ENCODE peak calls at places on chromosomes 2 and 18, in six cellular contexts. Q is progenitor cell of endocrine pancreas, J is right atrium auricular region, F is iPS-NIHi11, B is GM19239, G is adrenal gland. Z is an unnamed sample.

GRCh38 chr2:74457549-74458131 is 598 bp upstream of the WBP1 start:
- DNase-seq in Q (peak; percentile 67), J (no peak), F (peak; percentile 59), B (no peak), G (peak; percentile 83), Z (peak; percentile 69)

GRCh38 chr2:197045115-197045514 is 118.6 kb upstream of the PGAP1 start:
- DNase-seq in Q (no peak), J (no peak), F (no peak), B (no peak), G (no peak), Z (no peak)

GRCh38 chr2:85911836-85912692 is 23.3 kb upstream of the ST3GAL5 start:
- DNase-seq in Q (no peak), J (peak; percentile 83), F (no peak), B (no peak), G (no peak), Z (no peak)

GRCh38 chr2:3078684-3079083 is 298.9 kb downstream of the EIPR1 start:
- DNase-seq in Q (no peak), J (no peak), F (no peak), B (no peak), G (no peak), Z (no peak)

GRCh38 chr2:145258903-145259579 is 739.1 kb upstream of the ZEB2 start:
- DNase-seq in Q (no peak), J (no peak), F (no peak), B (no peak), G (no peak), Z (no peak)

GRCh38 chr2:47178359-47178758 is 23.3 kb upstream of the STPG4 start:
- DNase-seq in Q (no peak), J (no peak), F (no peak), B (no peak), G (no peak), Z (no peak)

GRCh38 chr2:2600466-2600865 is 269.4 kb upstream of the MYT1L start:
- DNase-seq in Q (no peak), J (no peak), F (no peak), B (no peak), G (no peak), Z (no peak)

GRCh38 chr2:239824866-239825704 is 200.1 kb downstream of the NDUFA10 start:
- DNase-seq in Q (peak; percentile 4), J (peak; percentile 49), F (peak; percentile 51), B (no peak), G (peak; percentile 14), Z (no peak)

GRCh38 chr2:180061085-180061484 is 54.0 kb upstream of the CWC22 start:
- DNase-seq in Q (no peak), J (no peak), F (no peak), B (no peak), G (no peak), Z (no peak)

GRCh38 chr2:168565112-168565511 is 109.0 kb downstream of the CERS6 start:
- DNase-seq in Q (no peak), J (no peak), F (no peak), B (no peak), G (no peak), Z (no peak)

GRCh38 chr2:28717339-28717758 is 34.3 kb upstream of the PPP1CB start:
- DNase-seq in Q (no peak), J (peak; percentile 86), F (peak; percentile 37), B (no peak), G (peak; percentile 74), Z (peak; percentile 68)

GRCh38 chr2:55157474-55157884 is 74.6 kb downstream of the CLHC1 start:
- DNase-seq in Q (no peak), J (no peak), F (no peak), B (no peak), G (no peak), Z (no peak)

GRCh38 chr2:17615728-17616351 is 75.3 kb downstream of the VSNL1 start:
- DNase-seq in Q (no peak), J (no peak), F (no peak), B (no peak), G (no peak), Z (no peak)

GRCh38 chr2:130728007-130728454 is 839 bp upstream of the GPR148 start:
- DNase-seq in Q (no peak), J (no peak), F (no peak), B (no peak), G (peak; percentile 51), Z (no peak)

GRCh38 chr2:232338759-232339106 is 39.8 kb upstream of the ALPP start:
- DNase-seq in Q (no peak), J (no peak), F (no peak), B (no peak), G (no peak), Z (peak; percentile 5)

GRCh38 chr2:105769504-105769903 is 24.8 kb downstream of the NCK2 start:
- DNase-seq in Q (no peak), J (no peak), F (peak; percentile 45), B (no peak), G (no peak), Z (no peak)

GRCh38 chr2:134308474-134309385 is 54.9 kb downstream of the MGAT5 start:
- DNase-seq in Q (no peak), J (no peak), F (no peak), B (no peak), G (no peak), Z (no peak)

GRCh38 chr2:237694423-237695194 is 67.2 kb downstream of the LRRFIP1 start:
- DNase-seq in Q (no peak), J (no peak), F (no peak), B (no peak), G (no peak), Z (peak; percentile 56)

GRCh38 chr2:148023861-148024260 is 3.0 kb downstream of the MBD5 start:
- DNase-seq in Q (no peak), J (no peak), F (no peak), B (no peak), G (no peak), Z (no peak)

GRCh38 chr18:13136056-13136688 is 82.4 kb upstream of the LDLRAD4 start:
- DNase-seq in Q (no peak), J (no peak), F (peak; percentile 60), B (peak; percentile 33), G (no peak), Z (no peak)

Z was measured in left cardiac atrium.